ENCODE peak calls at places on chromosomes 16 and 17, in five cellular contexts. V, P, K, H and G are unnamed samples.
A peak's percentile ranks its signal among the peaks of the same experiment; 100 is the strongest.

GRCh38 chr17:55717898-55718735 is 4.5 kb downstream of the TMEM100 start:
- DNase-seq in V (peak; percentile 42), P (peak; percentile 81), K (peak; percentile 23), H (peak; percentile 42), G (peak; percentile 84)

GRCh38 chr16:50153648-50154368 is 702 bp downstream of the TENT4B start:
- DNase-seq in K (no peak), V (peak; percentile 11), H (peak; percentile 32), P (peak; percentile 24), G (peak; percentile 28)

GRCh38 chr16:9050102-9050830 is 41.2 kb upstream of the HAPSTR1 start:
- DNase-seq in V (no peak), P (no peak), H (no peak), K (no peak), G (no peak)

GRCh38 chr16:81558444-81559175 is 114.0 kb downstream of the CMIP start:
- DNase-seq in V (no peak), P (no peak), K (no peak), H (peak; percentile 93), G (no peak)

GRCh38 chr17:78318843-78319242 is 41.0 kb downstream of the SOCS3 start:
- DNase-seq in K (no peak), P (no peak), H (no peak), V (no peak), G (no peak)

GRCh38 chr16:14362774-14363371 is 267.2 kb downstream of the PARN start:
- DNase-seq in H (no peak), P (no peak), K (no peak), V (peak; percentile 28), G (no peak)

GRCh38 chr17:61354895-61355294 is 44.7 kb upstream of the TBX2 start:
- DNase-seq in P (no peak), H (no peak), K (no peak), V (no peak), G (no peak)

GRCh38 chr17:31096106-31096436 is 1.3 kb downstream of the NF1 start:
- DNase-seq in K (no peak), H (no peak), P (no peak), V (no peak), G (no peak)

GRCh38 chr17:14940946-14941280 is 324.2 kb downstream of the PMP22 start:
- DNase-seq in H (no peak), P (no peak), V (peak; percentile 8), K (no peak), G (no peak)

GRCh38 chr17:5700791-5701190 is 116.5 kb upstream of the NLRP1 start:
- DNase-seq in P (no peak), V (no peak), H (no peak), K (no peak), G (no peak)

GRCh38 chr16:15523939-15524338 is 89.6 kb downstream of the BMERB1 start:
- DNase-seq in H (no peak), K (no peak), P (no peak), V (no peak), G (no peak)

GRCh38 chr17:740240-741055 is 8.1 kb downstream of the TLCD3A start:
- DNase-seq in V (no peak), P (no peak), H (no peak), K (no peak), G (no peak)

GRCh38 chr16:86519649-86520316 is 9.5 kb downstream of the FOXF1 start:
- DNase-seq in K (peak; percentile 18), P (peak; percentile 40), H (peak; percentile 28), V (no peak), G (peak; percentile 81)

GRCh38 chr16:30395992-30396560 is 856 bp downstream of the ZNF48 start:
- DNase-seq in V (no peak), H (no peak), K (no peak), P (no peak), G (no peak)

GRCh38 chr17:2138318-2138717 is 83.4 kb downstream of the HIC1 start:
- DNase-seq in P (no peak), H (no peak), K (no peak), V (no peak), G (no peak)

GRCh38 chr16:56667581-56668571 is at the start of gene MT1G:
- DNase-seq in K (no peak), H (peak; percentile 84), V (no peak), P (peak; percentile 37), G (peak; percentile 68)

GRCh38 chr16:56669005-56669839 is at the start of gene MT1H:
- DNase-seq in V (no peak), H (peak; percentile 90), K (no peak), P (no peak), G (no peak)

GRCh38 chr16:56671706-56672105 is 2.1 kb downstream of the MT1H start:
- DNase-seq in K (no peak), V (no peak), P (no peak), H (no peak), G (no peak)

GRCh38 chr16:56670640-56670934 is 973 bp downstream of the MT1H start:
- DNase-seq in K (no peak), H (no peak), P (no peak), V (no peak), G (no peak)

GRCh38 chr16:56669840-56670639 is 426 bp downstream of the MT1H start:
- DNase-seq in K (no peak), H (peak; percentile 46), P (no peak), V (no peak), G (no peak)
- H3K4me3 ChIP-seq in K (no peak overlapping the region), H (peak overlapping the region; percentile 8), P (no peak overlapping the region), V (no peak overlapping the region), G (no peak overlapping the region)

GRCh38 chr17:75712480-75712879 is 8.8 kb upstream of the ITGB4 start:
- DNase-seq in K (no peak), H (no peak), P (no peak), V (no peak), G (no peak)
- H3K4me1 ChIP-seq in K (no peaks in the 10 kb centered on the region), H (no peaks in the 10 kb centered on the region), P (no peaks in the 10 kb centered on the region), V (peaks cover 3% of the 10 kb centered on the region), G (no peaks in the 10 kb centered on the region)

GRCh38 chr16:58563235-58563634 is 47.9 kb downstream of the SETD6 start:
- DNase-seq in P (no peak), V (peak; percentile 65), H (no peak), K (no peak), G (no peak)
- H3K36me3 ChIP-seq in P (no peaks in the 10 kb centered on the region), V (peaks cover 36% of the 10 kb centered on the region), H (no peaks in the 10 kb centered on the region), K (peaks cover 68% of the 10 kb centered on the region), G (peaks cover 81% of the 10 kb centered on the region)

GRCh38 chr16:89193576-89194293 is 6.6 kb downstream of the SLC22A31 start:
- DNase-seq in K (no peak), H (peak; percentile 56), P (no peak), V (no peak), G (peak; percentile 58)
- H3K4me3 ChIP-seq in K (no peak overlapping the region), H (no peak overlapping the region), P (no peak overlapping the region), V (no peak overlapping the region), G (no peak overlapping the region)

GRCh38 chr17:58515286-58515685 is 848 bp upstream of the MTMR4 start:
- DNase-seq in H (no peak), K (no peak), P (no peak), V (no peak), G (no peak)
- H3K4me1 ChIP-seq in H (peaks cover 16% of the 10 kb centered on the region), K (peaks cover 42% of the 10 kb centered on the region), P (peaks cover 30% of the 10 kb centered on the region), V (peaks cover 17% of the 10 kb centered on the region), G (peaks cover 26% of the 10 kb centered on the region)

DNA sequence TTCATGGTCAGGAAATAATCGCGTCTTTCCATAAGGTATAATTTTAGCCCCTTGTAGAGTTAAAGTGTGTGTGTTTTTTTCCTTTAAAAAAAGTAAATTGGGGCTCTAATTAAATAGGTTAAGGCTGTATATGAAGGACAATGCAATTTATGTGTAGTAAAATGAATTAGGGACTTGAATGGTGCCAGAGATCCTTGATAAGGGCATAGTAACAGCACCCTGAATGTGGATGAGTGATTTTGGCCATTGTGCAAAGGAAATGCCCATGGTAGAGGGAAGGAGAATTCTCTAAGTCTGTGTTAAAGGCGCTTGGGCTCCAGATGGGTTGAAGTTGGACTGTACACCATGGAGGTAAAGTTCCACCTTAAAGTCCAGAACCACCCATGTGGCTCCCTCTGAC is 546.5 kb upstream of the EEF2KMT start:
- DNase-seq in P (no peak), K (no peak), H (no peak), V (no peak), G (no peak)
- H3K36me3 ChIP-seq in P (no peaks in the 10 kb centered on the region), K (no peaks in the 10 kb centered on the region), H (no peaks in the 10 kb centered on the region), V (no peaks in the 10 kb centered on the region), G (no peaks in the 10 kb centered on the region)